ENCODE peak calls at places on chromosomes 5 and 9, in eight cellular contexts. O is activated CD4-positive, alpha-beta T cell treated with anti-CD3 and anti-CD28 coated beads, Interleukin-2, amount 50 U/mL, for 1 hour; K is NCI-H460; F is head of caudate nucleus; I is NCI-H1436 treated with DMSO at 0.1 percent for 48 hours; Z is cerebellum; A is occipital lobe; U is AG20443. J is an unnamed sample.

GRCh38 chr5:148807845-148808244 is 18.6 kb upstream of the ADRB2 start:
- DNase-seq in O (no peak), K (no peak), F (no peak), I (peak), Z (no peak), A (no peak), U (no peak), J (no peak)

GRCh38 chr5:80097516-80097915 is 62.4 kb downstream of the THBS4 start:
- DNase-seq in O (no peak), K (no peak), F (no peak), I (no peak), Z (no peak), A (no peak), U (no peak), J (no peak)

GRCh38 chr5:16480821-16481538 is 15.4 kb upstream of the ZNF622 start:
- DNase-seq in O (no peak), K (no peak), F (no peak), I (no peak), Z (no peak), A (no peak), U (no peak), J (no peak)

GRCh38 chr5:91027316-91027937 is 355.7 kb downstream of the ARRDC3 start:
- DNase-seq in O (no peak), K (no peak), F (no peak), I (no peak), Z (no peak), A (no peak), U (no peak), J (no peak)

GRCh38 chr5:140595538-140595937 is 30.9 kb downstream of the SLC35A4 start:
- DNase-seq in O (no peak), K (no peak), F (peak), I (no peak), Z (no peak), A (no peak), U (no peak), J (no peak)

GRCh38 chr5:40082313-40082712 is 597.4 kb upstream of the PTGER4 start:
- DNase-seq in O (no peak), K (no peak), F (no peak), I (no peak), Z (no peak), A (no peak), U (no peak), J (no peak)

GRCh38 chr9:18190671-18191374 is 283.1 kb upstream of the ADAMTSL1 start:
- DNase-seq in O (no peak), K (no peak), F (no peak), I (no peak), Z (no peak), A (no peak), U (no peak), J (no peak)

GRCh38 chr5:106094128-106094726 is 1576.5 kb downstream of the EFNA5 start:
- DNase-seq in O (no peak), K (peak), F (no peak), I (peak), Z (no peak), A (no peak), U (no peak), J (no peak)

GRCh38 chr9:14349818-14350333 is 35.9 kb upstream of the NFIB start:
- DNase-seq in O (no peak), K (no peak), F (no peak), I (no peak), Z (peak), A (no peak), U (no peak), J (peak)

GRCh38 chr9:135004772-135005171 is 82.7 kb upstream of the OLFM1 start:
- DNase-seq in O (no peak), K (no peak), F (no peak), I (no peak), Z (no peak), A (no peak), U (no peak), J (no peak)

GRCh38 chr5:54743997-54744788 is 226.6 kb downstream of the SNX18 start:
- DNase-seq in O (peak), K (peak), F (no peak), I (no peak), Z (no peak), A (no peak), U (peak), J (no peak)

GRCh38 chr9:5563886-5564285 is 53.6 kb downstream of the PDCD1LG2 start:
- DNase-seq in O (no peak), K (no peak), F (no peak), I (no peak), Z (no peak), A (no peak), U (no peak), J (no peak)